ENCODE peak calls at places on chromosomes 6 and 20, in four cellular contexts. U is cardiac fibroblast, Y is HepG2, E is right lobe of liver. C is an unnamed sample.

GRCh38 chr6:34490390-34491090 is 24.7 kb downstream of the PACSIN1 start:
- DNase-seq in E (no peak), Y (no peak), U (no peak), C (no peak)

GRCh38 chr20:4663044-4663443 is 58.7 kb upstream of the PRND start:
- DNase-seq in U (no peak), E (no peak), Y (no peak), C (no peak)

GRCh38 chr6:138597336-138597735 is 98.0 kb upstream of the NHSL1 start:
- DNase-seq in E (no peak), U (peak), Y (no peak), C (no peak)

GRCh38 chr6:35054106-35054742 is 86.9 kb downstream of the TCP11 start:
- DNase-seq in U (no peak), Y (no peak), E (no peak), C (no peak)

GRCh38 chr6:56708810-56709597 is 66.3 kb upstream of the DST start:
- DNase-seq in U (peak), Y (peak), E (no peak), C (no peak)

GRCh38 chr6:163985710-163986109 is 571.2 kb downstream of the QKI start:
- DNase-seq in E (no peak), U (no peak), Y (no peak), C (no peak)

GRCh38 chr6:13024616-13025015 is 303.7 kb downstream of the TBC1D7 start:
- DNase-seq in U (no peak), Y (no peak), E (no peak), C (no peak)

GRCh38 chr6:88380618-88381288 is 214.6 kb upstream of the CNR1 start:
- DNase-seq in Y (no peak), E (no peak), U (peak), C (no peak)

GRCh38 chr20:49687595-49688567 is 25.8 kb downstream of the B4GALT5 start:
- DNase-seq in U (no peak), E (no peak), Y (no peak), C (no peak)

DNA sequence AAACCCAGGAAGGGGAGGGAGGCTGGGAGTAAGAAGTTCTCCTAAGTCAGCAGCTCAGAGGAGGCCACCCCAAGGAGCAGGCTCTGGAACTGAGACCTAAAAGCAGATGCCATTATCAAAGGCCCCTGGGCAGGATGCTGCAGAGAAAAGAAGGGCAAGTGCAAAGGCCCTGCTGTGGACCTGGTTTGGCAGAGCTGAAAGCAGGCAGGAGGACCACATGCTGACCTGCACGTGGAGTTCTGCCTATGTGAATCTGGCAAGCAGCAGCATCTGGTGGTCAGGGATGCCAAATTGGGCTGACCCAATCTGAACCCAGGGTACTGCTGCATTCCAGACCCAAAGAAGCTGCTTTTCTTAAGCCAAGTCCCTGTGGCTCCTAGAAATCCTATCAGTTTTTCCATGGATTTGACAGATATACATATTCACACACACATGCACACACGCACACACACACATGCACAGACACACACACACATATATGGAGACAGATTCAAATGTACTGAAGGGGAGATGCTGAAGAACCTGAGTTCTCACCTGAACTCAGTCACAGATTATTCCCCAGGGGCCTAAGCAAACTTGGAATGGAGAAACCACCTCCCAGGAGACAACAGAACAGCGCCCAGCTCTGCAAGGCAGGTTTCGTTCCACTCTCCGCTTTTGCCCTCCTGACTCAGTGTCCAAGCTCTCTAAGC is 119.9 kb downstream of the FOXA2 start:
- DNase-seq in U (no peak), E (peak), Y (no peak), C (no peak)
- TF ChIP-seq CTCF in U (no peak), E (no peak), Y (no peak), C (no peak)

GRCh38 chr6:158206740-158207451 is 38.7 kb downstream of the GTF2H5 start:
- DNase-seq in Y (no peak), E (no peak), U (no peak), C (no peak)

GRCh38 chr6:158208226-158208807 is 40.2 kb downstream of the GTF2H5 start:
- DNase-seq in E (no peak), Y (no peak), U (no peak), C (no peak)

GRCh38 chr6:158204616-158205015 is 36.5 kb downstream of the GTF2H5 start:
- DNase-seq in Y (no peak), U (no peak), E (no peak), C (no peak)

GRCh38 chr6:158207452-158207788 is 39.3 kb downstream of the GTF2H5 start:
- DNase-seq in U (peak), Y (peak), E (no peak), C (no peak)

DNA sequence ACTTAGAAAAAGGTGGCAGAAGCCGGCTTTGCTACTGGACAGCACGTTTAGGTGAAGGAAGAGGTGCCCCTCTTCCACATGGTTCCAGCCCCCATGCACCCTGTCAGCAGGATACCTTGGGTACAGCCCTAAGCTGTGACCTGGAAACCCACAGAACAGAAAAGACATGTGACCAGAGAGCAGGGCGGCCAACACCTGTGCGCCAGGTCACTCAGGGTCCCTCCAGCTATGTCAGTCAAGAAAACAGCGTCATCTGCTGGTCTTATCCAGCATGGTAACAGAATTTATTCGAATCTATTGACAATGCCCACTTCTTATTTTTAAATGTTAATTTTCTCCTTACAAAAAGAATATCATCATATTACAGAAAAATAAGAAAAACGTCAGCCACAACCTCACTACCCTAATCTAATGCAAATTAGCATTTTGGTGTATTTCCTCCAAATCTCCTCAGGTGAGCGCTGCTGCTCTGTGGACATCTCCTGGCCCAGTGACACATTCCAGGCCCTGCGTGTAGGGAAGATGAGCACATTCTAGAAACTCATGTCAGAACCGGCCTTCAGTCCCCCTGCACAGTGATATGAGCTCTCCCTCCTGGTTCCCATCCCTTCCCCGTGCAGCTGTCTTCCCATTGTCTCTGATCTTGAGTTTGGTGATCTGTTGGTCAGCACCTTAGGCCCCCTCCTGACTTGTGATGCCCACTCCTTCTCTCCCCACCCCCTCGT is 37.2 kb downstream of the GTF2H5 start:
- DNase-seq in E (no peak), Y (peak), U (no peak), C (no peak)
- TF ChIP-seq CTCF in E (peak), Y (peak), U (peak), C (no peak)

DNA sequence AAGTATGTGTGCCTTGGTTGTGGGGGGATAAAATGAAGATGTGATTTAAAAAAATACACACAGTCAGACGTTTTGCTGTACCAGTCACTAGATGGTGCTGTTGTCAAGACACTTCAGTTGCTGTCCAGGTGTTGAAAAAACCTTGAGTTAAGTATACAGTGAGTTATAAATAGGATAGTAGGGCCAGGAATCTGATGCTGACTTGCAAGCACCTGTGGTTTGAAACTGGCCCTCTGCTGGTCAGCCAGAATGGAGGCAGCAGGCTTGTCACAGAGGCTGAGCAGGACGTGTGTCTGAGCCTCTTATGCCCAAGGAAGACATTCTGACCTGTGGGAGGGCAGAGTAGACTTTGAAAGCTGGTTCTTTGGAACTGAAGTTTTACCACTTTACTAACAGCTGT is 27.8 kb downstream of the RNF8 start:
- DNase-seq in E (no peak), Y (peak), U (peak), C (no peak)
- TF ChIP-seq CTCF in E (peak), Y (peak), U (peak), C (no peak)

DNA sequence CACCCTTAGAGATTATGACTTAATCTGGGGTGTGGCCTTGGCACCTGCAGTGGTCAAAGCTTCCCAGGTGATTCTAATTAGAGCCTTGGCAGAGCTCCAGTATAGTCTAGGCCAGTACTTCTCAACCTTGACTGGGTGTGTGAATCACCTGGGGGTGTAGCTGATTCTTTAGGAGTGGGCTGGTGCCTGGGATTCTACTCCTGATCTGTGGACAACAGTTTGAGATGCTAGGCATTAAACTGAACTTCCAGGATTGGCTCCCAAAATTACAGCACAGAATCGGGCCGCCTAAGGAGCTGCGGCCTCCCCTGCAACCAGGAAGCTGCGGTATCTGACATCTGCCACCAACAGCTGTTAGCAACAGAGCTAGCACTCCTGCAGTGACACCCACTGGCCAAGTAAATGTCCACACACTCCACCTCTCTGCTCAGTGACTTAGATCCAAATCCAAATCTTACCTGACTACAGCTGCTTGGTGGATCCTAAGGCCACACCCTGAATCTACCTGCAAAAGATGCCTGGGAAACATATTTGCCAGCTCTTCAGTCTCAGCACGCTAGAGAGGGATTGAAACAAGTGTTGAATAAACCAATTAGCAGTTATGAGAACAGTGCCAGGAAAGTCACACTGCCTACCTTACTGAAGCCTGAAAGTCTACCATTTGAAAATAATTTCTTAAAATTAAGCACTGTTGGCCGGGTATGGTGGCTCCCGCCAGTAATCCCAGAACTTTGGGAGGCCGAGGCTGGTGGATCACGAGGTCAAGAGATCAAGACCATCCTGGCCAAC is 126.7 kb downstream of the UNC5CL start:
- DNase-seq in U (peak), E (no peak), Y (peak), C (peak)
- TF ChIP-seq CTCF in U (no peak), E (peak), Y (peak), C (peak)

GRCh38 chr6:91167846-91168245 is 581.0 kb upstream of the MAP3K7 start:
- DNase-seq in U (no peak), Y (peak), E (no peak), C (no peak)
- TF ChIP-seq CTCF in U (no peak), Y (no peak), E (no peak), C (no peak)

GRCh38 chr6:64330694-64331309 is 695.2 kb downstream of the PHF3 start:
- DNase-seq in E (peak), U (peak), Y (peak), C (peak)
- TF ChIP-seq CTCF in E (peak), U (peak), Y (peak), C (peak)

GRCh38 chr6:73798592-73798991 is 102.6 kb downstream of the CD109 start:
- DNase-seq in Y (peak), E (no peak), U (peak), C (no peak)
- TF ChIP-seq CTCF in Y (no peak), E (peak), U (peak), C (no peak)

C was measured in mucosa of descending colon.